ENCODE peak calls at places on chromosomes 4 and X, in six cellular contexts. C is transverse colon, K is SK-N-SH, R is keratinocyte, Z is BJ, G is fibroblast of pulmonary artery. M is an unnamed sample.

GRCh38 chr4:96355414-96355813 is 515.5 kb downstream of the PDHA2 start:
- DNase-seq in C (no peak), K (no peak), R (no peak), Z (no peak), G (no peak), M (no peak)

GRCh38 chrX:71996826-71997225 is 86.2 kb downstream of the NHSL2 start:
- DNase-seq in C (no peak), K (no peak), R (no peak), Z (peak; percentile 6), G (peak; percentile 32), M (no peak)

GRCh38 chr4:41567186-41567585 is 29.2 kb downstream of the LIMCH1 start:
- DNase-seq in C (no peak), K (no peak), R (no peak), Z (no peak), G (no peak), M (no peak)

GRCh38 chrX:148070504-148070877 is 89.4 kb downstream of the FMR1NB start:
- DNase-seq in C (no peak), K (no peak), R (no peak), Z (no peak), G (no peak), M (no peak)

GRCh38 chrX:124098089-124098488 is 136.6 kb downstream of the STAG2 start:
- DNase-seq in C (no peak), K (peak; percentile 16), R (no peak), Z (no peak), G (peak; percentile 48), M (peak; percentile 41)

GRCh38 chrX:28638775-28639174 is 51.5 kb downstream of the IL1RAPL1 start:
- DNase-seq in C (no peak), K (no peak), R (no peak), Z (no peak), G (no peak), M (no peak)

GRCh38 chr4:184099541-184099966 is 118.1 kb downstream of the ENPP6 start:
- DNase-seq in C (no peak), K (peak; percentile 43), R (no peak), Z (no peak), G (no peak), M (no peak)

GRCh38 chrX:96770315-96770714 is 85.7 kb downstream of the DIAPH2 start:
- DNase-seq in C (no peak), K (peak; percentile 20), R (no peak), Z (no peak), G (peak; percentile 46), M (peak; percentile 17)

GRCh38 chrX:1390621-1391369 is 1.1 kb downstream of the SLC25A6 start:
- DNase-seq in C (peak; percentile 13), K (no peak), R (no peak), Z (no peak), G (no peak), M (no peak)

GRCh38 chr4:146246381-146246780 is 32.0 kb downstream of the REELD1 start:
- DNase-seq in C (no peak), K (no peak), R (no peak), Z (no peak), G (no peak), M (no peak)

GRCh38 chr4:159319027-159319426 is 216.1 kb downstream of the RAPGEF2 start:
- DNase-seq in C (no peak), K (no peak), R (no peak), Z (no peak), G (no peak), M (no peak)

GRCh38 chr4:66837496-66837895 is 707.8 kb downstream of the CENPC start:
- DNase-seq in C (no peak), K (no peak), R (no peak), Z (no peak), G (no peak), M (no peak)

GRCh38 chr4:77787969-77788368 is 31.2 kb downstream of the CNOT6L start:
- DNase-seq in C (no peak), K (no peak), R (no peak), Z (no peak), G (no peak), M (no peak)

GRCh38 chr4:93384897-93385296 is 443.7 kb upstream of the ATOH1 start:
- DNase-seq in C (no peak), K (no peak), R (no peak), Z (no peak), G (peak; percentile 29), M (peak; percentile 10)

DNA sequence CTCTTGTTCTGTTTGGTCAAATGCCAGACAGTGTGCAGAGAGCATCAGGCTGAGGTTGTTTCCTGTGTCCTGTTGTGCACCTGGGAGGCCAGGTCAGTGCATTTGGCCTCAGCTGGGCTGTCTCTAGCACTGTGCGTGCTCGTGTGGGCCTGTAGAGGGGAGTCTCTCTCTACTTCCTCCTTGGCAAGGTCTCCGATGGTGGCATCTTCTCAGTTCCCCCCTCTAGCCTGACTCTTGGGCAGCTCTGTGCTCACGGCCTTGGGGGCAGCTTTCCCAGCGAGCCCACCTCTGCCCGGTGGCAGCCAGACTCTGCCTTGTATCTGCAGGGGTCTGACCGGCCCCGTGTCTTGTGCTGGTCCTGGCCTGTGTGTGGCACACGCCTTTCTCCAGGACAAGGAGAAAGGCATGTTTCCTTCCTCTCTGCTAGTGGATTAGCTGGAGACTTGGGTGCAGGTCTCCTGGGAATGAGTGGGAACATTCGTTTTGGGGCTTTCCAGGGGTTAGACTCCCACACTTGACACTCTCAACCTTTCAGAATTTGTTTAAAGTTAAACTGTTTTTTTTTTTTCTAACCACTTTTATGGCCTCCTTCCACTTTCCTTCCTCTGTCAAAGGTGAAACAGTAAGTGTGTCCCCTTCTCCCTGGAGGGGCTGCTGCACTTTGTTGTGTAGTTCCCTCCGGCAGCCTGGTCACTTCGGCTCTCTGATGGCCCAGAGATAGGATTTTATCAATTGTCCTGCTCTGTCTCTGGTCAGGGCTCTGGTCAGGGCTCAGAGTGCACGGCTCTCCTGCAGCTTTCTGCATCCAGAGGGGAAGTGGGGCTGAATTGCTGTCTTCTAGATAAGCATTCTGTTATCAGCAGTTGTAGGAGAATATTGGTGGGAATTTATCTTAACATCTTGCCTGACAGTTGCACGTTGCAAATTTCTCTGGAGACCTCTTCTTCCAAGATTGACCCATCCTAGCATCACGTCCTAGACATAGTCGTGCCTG is 62.5 kb downstream of the FAM193A start:
- DNase-seq in C (peak; percentile 46), K (peak; percentile 72), R (no peak), Z (no peak), G (no peak), M (peak; percentile 41)
- TF ChIP-seq CTCF in C (no peak), K (no peak), R (no peak), Z (no peak), G (peak; percentile 11), M (no peak)

GRCh38 chrX:154517101-154517781 is 1.2 kb upstream of the FAM3A start:
- DNase-seq in C (peak; percentile 28), K (no peak), R (no peak), Z (no peak), G (no peak), M (peak; percentile 55)
- H3K4me3 ChIP-seq in C (no peak overlapping the region), K (no peak overlapping the region), R (peak overlapping the region; percentile 69), Z (peak overlapping the region; percentile 5), G (no peak overlapping the region), M (peak overlapping the region; percentile 21)

GRCh38 chr4:113382704-113383103 is 333.3 kb downstream of the ANK2 start:
- DNase-seq in C (no peak), K (no peak), R (no peak), Z (no peak), G (no peak), M (no peak)
- TF ChIP-seq CTCF in C (no peak), K (no peak), R (no peak), Z (no peak), G (peak; percentile 11), M (no peak)

GRCh38 chr4:3483471-3483921 is 20.4 kb downstream of the DOK7 start:
- DNase-seq in C (no peak), K (no peak), R (no peak), Z (peak; percentile 12), G (no peak), M (peak; percentile 56)

GRCh38 chr4:3486556-3487270 is 23.6 kb downstream of the DOK7 start:
- DNase-seq in C (no peak), K (peak; percentile 64), R (no peak), Z (no peak), G (no peak), M (no peak)

GRCh38 chr4:3485882-3486555 is 22.9 kb downstream of the DOK7 start:
- DNase-seq in C (no peak), K (no peak), R (no peak), Z (no peak), G (no peak), M (no peak)

GRCh38 chr4:3484057-3484973 is 21.2 kb downstream of the DOK7 start:
- DNase-seq in C (peak; percentile 44), K (peak; percentile 70), R (peak; percentile 66), Z (no peak), G (no peak), M (no peak)

DNA sequence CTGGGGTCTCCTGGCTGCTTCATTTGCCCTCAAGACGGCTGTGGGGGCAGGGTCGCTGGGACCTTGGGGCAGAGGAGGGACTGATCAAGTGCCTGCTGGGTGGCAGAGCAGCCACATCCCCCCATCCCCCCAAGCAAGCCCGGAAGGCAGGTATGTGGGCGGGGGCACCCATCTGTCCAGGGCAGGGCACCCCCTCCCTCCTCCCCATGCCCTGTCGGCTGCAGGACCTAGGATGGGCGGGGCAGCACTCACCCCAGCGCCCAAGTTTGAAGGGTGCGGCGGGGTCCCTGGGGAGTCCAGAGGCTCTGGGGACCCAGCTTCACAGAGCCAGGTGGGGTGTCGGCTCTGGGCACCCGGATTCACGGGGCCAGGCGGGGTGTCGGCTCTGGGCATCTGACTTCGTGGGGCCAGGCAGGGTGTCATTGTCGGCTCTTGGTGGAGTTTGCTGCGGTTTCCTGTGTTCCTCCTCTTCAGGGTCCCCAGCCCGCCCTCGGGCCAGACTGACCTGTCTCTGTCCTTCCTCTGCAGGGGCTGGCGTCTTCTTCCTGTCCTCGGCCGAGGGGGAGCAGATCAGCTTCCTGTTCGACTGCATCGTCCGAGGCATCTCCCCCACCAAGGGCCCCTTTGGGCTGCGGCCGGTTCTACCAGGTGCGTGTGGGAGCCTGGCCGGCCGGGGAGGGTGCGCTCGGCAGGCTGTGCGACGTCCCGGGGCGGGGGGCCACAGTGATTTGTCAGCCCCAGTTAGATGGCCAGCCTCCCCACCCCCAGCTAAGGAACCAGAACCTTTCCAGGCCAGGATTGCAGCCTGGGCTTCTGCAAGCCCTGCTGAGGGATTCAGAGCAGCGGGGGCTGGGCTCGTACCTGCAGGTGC is 22.1 kb downstream of the DOK7 start:
- DNase-seq in C (peak; percentile 35), K (no peak), R (no peak), Z (no peak), G (no peak), M (no peak)
- H3K4me3 ChIP-seq in C (no peak overlapping the region), K (no peak overlapping the region), R (peak overlapping the region; percentile 51), Z (no peak overlapping the region), G (no peak overlapping the region), M (no peak overlapping the region)

GRCh38 chr4:108683479-108683878 is 33.1 kb downstream of the OSTC start:
- DNase-seq in C (no peak), K (peak; percentile 8), R (no peak), Z (no peak), G (peak; percentile 44), M (peak; percentile 38)
- TF ChIP-seq CTCF in C (peak; percentile 18), K (peak; percentile 57), R (peak; percentile 20), Z (peak; percentile 26), G (peak; percentile 30), M (peak; percentile 29)

DNA sequence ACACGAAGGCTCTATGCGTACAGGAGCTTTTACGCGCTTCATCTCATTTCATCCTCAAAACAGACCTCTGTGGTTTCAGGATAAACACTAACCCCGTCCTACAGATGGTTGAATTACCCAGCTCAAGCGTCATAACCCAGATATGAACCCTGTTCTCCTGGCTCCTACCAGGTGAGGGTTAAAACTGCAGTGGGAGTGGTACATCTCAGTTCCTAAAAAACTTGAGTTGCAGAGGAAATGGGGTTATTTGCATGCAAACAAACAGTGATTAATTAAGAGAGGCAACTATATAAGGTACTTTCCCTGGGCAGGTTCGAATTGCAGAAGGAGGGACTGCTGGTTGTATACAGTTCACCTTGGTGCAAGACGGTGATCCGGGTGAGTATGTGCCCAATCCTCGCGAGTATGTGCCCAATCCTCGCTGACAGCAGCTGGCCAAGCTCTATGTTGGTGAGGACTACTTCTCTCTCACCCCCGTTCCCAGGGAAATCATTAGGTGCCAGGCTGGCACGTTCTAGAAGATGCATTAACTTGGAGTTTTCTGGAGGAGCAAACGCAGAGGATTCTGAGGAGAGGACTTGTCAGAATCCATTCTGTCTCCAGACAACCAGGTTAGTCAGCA is 72.6 kb downstream of the FHDC1 start:
- DNase-seq in C (no peak), K (no peak), R (no peak), Z (no peak), G (no peak), M (no peak)
- H3K4me3 ChIP-seq in C (no peak overlapping the region), K (no peak overlapping the region), R (no peak overlapping the region), Z (no peak overlapping the region), G (no peak overlapping the region), M (no peak overlapping the region)

M was measured in fibroblast of villous mesenchyme.